ENCODE peak calls at places on chromosomes 6 and 20, in eight cellular contexts. One of them, this sample, is unnamed.

GRCh38 chr6:14429396-14429795 is 311.8 kb downstream of the CD83 start:
- DNase-seq in HEK293T: no peak
- DNase-seq in NCI-H460: no peak
- DNase-seq in SK-MEL-5: no peak
- DNase-seq in aorta: no peak
- DNase-seq in T-helper 1 cell: no peak
- DNase-seq in C1 segment of cervical spinal cord: no peak
- DNase-seq in dermis microvascular lymphatic vessel endothelial cell: no peak
- DNase-seq in this sample: no peak

GRCh38 chr20:62325172-62325905 is 22.5 kb downstream of the ADRM1 start:
- DNase-seq in T-helper 1 cell: no peak
- DNase-seq in SK-MEL-5: no peak
- DNase-seq in C1 segment of cervical spinal cord: no peak
- DNase-seq in HEK293T: no peak
- DNase-seq in aorta: no peak
- DNase-seq in dermis microvascular lymphatic vessel endothelial cell: no peak
- DNase-seq in NCI-H460: no peak
- DNase-seq in this sample: no peak

GRCh38 chr6:154386848-154387717 is 30.5 kb upstream of the IPCEF1 start:
- DNase-seq in HEK293T: no peak
- DNase-seq in aorta: no peak
- DNase-seq in T-helper 1 cell: no peak
- DNase-seq in NCI-H460: peak; percentile 27
- DNase-seq in C1 segment of cervical spinal cord: no peak
- DNase-seq in dermis microvascular lymphatic vessel endothelial cell: no peak
- DNase-seq in SK-MEL-5: no peak
- DNase-seq in this sample: no peak

GRCh38 chr6:148272084-148272483 is 70.6 kb upstream of the SASH1 start:
- DNase-seq in HEK293T: no peak
- DNase-seq in NCI-H460: no peak
- DNase-seq in dermis microvascular lymphatic vessel endothelial cell: no peak
- DNase-seq in SK-MEL-5: no peak
- DNase-seq in T-helper 1 cell: no peak
- DNase-seq in aorta: no peak
- DNase-seq in C1 segment of cervical spinal cord: no peak
- DNase-seq in this sample: no peak

GRCh38 chr6:139156102-139156501 is 21.2 kb downstream of the HECA start:
- DNase-seq in aorta: no peak
- DNase-seq in SK-MEL-5: no peak
- DNase-seq in C1 segment of cervical spinal cord: no peak
- DNase-seq in T-helper 1 cell: no peak
- DNase-seq in HEK293T: no peak
- DNase-seq in dermis microvascular lymphatic vessel endothelial cell: no peak
- DNase-seq in NCI-H460: no peak
- DNase-seq in this sample: no peak

GRCh38 chr20:15060265-15061060 is 723.1 kb upstream of the FLRT3 start:
- DNase-seq in SK-MEL-5: no peak
- DNase-seq in HEK293T: no peak
- DNase-seq in T-helper 1 cell: no peak
- DNase-seq in NCI-H460: no peak
- DNase-seq in C1 segment of cervical spinal cord: no peak
- DNase-seq in aorta: no peak
- DNase-seq in dermis microvascular lymphatic vessel endothelial cell: no peak
- DNase-seq in this sample: no peak

GRCh38 chr20:53865905-53866786 is 204.2 kb downstream of the BCAS1 start:
- DNase-seq in SK-MEL-5: peak; percentile 54
- DNase-seq in dermis microvascular lymphatic vessel endothelial cell: peak; percentile 65
- DNase-seq in HEK293T: no peak
- DNase-seq in T-helper 1 cell: no peak
- DNase-seq in C1 segment of cervical spinal cord: no peak
- DNase-seq in NCI-H460: peak; percentile 27
- DNase-seq in aorta: no peak
- DNase-seq in this sample: no peak

GRCh38 chr6:49333345-49334120 is 129.5 kb downstream of the MMUT start:
- DNase-seq in T-helper 1 cell: no peak
- DNase-seq in HEK293T: no peak
- DNase-seq in SK-MEL-5: no peak
- DNase-seq in dermis microvascular lymphatic vessel endothelial cell: no peak
- DNase-seq in NCI-H460: no peak
- DNase-seq in aorta: no peak
- DNase-seq in C1 segment of cervical spinal cord: no peak
- DNase-seq in this sample: no peak

GRCh38 chr6:31585531-31585930 is 546 bp upstream of the LST1 start:
- DNase-seq in T-helper 1 cell: no peak
- DNase-seq in C1 segment of cervical spinal cord: no peak
- DNase-seq in NCI-H460: no peak
- DNase-seq in aorta: no peak
- DNase-seq in dermis microvascular lymphatic vessel endothelial cell: no peak
- DNase-seq in SK-MEL-5: peak; percentile 45
- DNase-seq in HEK293T: peak; percentile 60
- DNase-seq in this sample: no peak

GRCh38 chr20:25054995-25055629 is 2.8 kb downstream of the ACSS1 start:
- DNase-seq in C1 segment of cervical spinal cord: no peak
- DNase-seq in aorta: no peak
- DNase-seq in T-helper 1 cell: no peak
- DNase-seq in SK-MEL-5: no peak
- DNase-seq in dermis microvascular lymphatic vessel endothelial cell: no peak
- DNase-seq in NCI-H460: no peak
- DNase-seq in HEK293T: no peak
- DNase-seq in this sample: no peak

GRCh38 chr6:158311193-158311592 is 1.1 kb upstream of the TULP4 start:
- DNase-seq in NCI-H460: no peak
- DNase-seq in HEK293T: no peak
- DNase-seq in C1 segment of cervical spinal cord: no peak
- DNase-seq in aorta: no peak
- DNase-seq in T-helper 1 cell: no peak
- DNase-seq in dermis microvascular lymphatic vessel endothelial cell: no peak
- DNase-seq in SK-MEL-5: no peak
- DNase-seq in this sample: no peak

GRCh38 chr6:27091661-27092315 is 155.7 kb upstream of the PRSS16 start:
- DNase-seq in dermis microvascular lymphatic vessel endothelial cell: no peak
- DNase-seq in aorta: no peak
- DNase-seq in T-helper 1 cell: no peak
- DNase-seq in NCI-H460: peak; percentile 62
- DNase-seq in C1 segment of cervical spinal cord: no peak
- DNase-seq in HEK293T: peak; percentile 62
- DNase-seq in SK-MEL-5: peak; percentile 97
- DNase-seq in this sample: no peak